ENCODE peak calls at places on chromosomes 1 and 21, in six cellular contexts. One of them, this sample, is unnamed.

GRCh38 chr1:149995927-149996326 is 14.6 kb downstream of the OTUD7B start:
- DNase-seq in sigmoid colon: no peak
- DNase-seq in brain pericyte: no peak
- DNase-seq in activated naive CD4-positive, alpha-beta T cell treated with anti-CD3 and anti-CD28 coated beads, Interleukin-2, amount 50 U/mL, for 16 hours: peak
- DNase-seq in mesendoderm: peak
- DNase-seq in fibroblast of the aortic adventitia: peak
- DNase-seq in this sample: no peak

GRCh38 chr1:153431928-153432327 is 15.6 kb downstream of the S100A7A start:
- DNase-seq in activated naive CD4-positive, alpha-beta T cell treated with anti-CD3 and anti-CD28 coated beads, Interleukin-2, amount 50 U/mL, for 16 hours: no peak
- DNase-seq in brain pericyte: no peak
- DNase-seq in fibroblast of the aortic adventitia: no peak
- DNase-seq in sigmoid colon: no peak
- DNase-seq in mesendoderm: no peak
- DNase-seq in this sample: no peak

GRCh38 chr1:203491664-203492485 is 2.1 kb upstream of the OPTC start:
- DNase-seq in mesendoderm: peak
- DNase-seq in fibroblast of the aortic adventitia: no peak
- DNase-seq in brain pericyte: no peak
- DNase-seq in activated naive CD4-positive, alpha-beta T cell treated with anti-CD3 and anti-CD28 coated beads, Interleukin-2, amount 50 U/mL, for 16 hours: no peak
- DNase-seq in sigmoid colon: no peak
- DNase-seq in this sample: no peak

GRCh38 chr1:161735837-161736236 is 13.7 kb upstream of the DUSP12 start:
- DNase-seq in fibroblast of the aortic adventitia: no peak
- DNase-seq in sigmoid colon: no peak
- DNase-seq in brain pericyte: no peak
- DNase-seq in mesendoderm: no peak
- DNase-seq in activated naive CD4-positive, alpha-beta T cell treated with anti-CD3 and anti-CD28 coated beads, Interleukin-2, amount 50 U/mL, for 16 hours: no peak
- DNase-seq in this sample: no peak

GRCh38 chr1:20584890-20585289 is 4.0 kb upstream of the CDA start:
- DNase-seq in brain pericyte: no peak
- DNase-seq in activated naive CD4-positive, alpha-beta T cell treated with anti-CD3 and anti-CD28 coated beads, Interleukin-2, amount 50 U/mL, for 16 hours: no peak
- DNase-seq in fibroblast of the aortic adventitia: peak
- DNase-seq in sigmoid colon: no peak
- DNase-seq in mesendoderm: peak
- DNase-seq in this sample: no peak

GRCh38 chr1:212614398-212615091 is 6.0 kb downstream of the ATF3 start:
- DNase-seq in fibroblast of the aortic adventitia: no peak
- DNase-seq in sigmoid colon: no peak
- DNase-seq in brain pericyte: no peak
- DNase-seq in mesendoderm: no peak
- DNase-seq in activated naive CD4-positive, alpha-beta T cell treated with anti-CD3 and anti-CD28 coated beads, Interleukin-2, amount 50 U/mL, for 16 hours: no peak
- DNase-seq in this sample: no peak

GRCh38 chr1:33429846-33430750 is 797 bp downstream of the PHC2 start:
- DNase-seq in fibroblast of the aortic adventitia: no peak
- DNase-seq in mesendoderm: peak
- DNase-seq in brain pericyte: no peak
- DNase-seq in activated naive CD4-positive, alpha-beta T cell treated with anti-CD3 and anti-CD28 coated beads, Interleukin-2, amount 50 U/mL, for 16 hours: peak
- DNase-seq in sigmoid colon: peak
- DNase-seq in this sample: no peak

GRCh38 chr1:200977071-200977754 is 46.3 kb downstream of the KIF21B start:
- DNase-seq in brain pericyte: no peak
- DNase-seq in fibroblast of the aortic adventitia: no peak
- DNase-seq in mesendoderm: no peak
- DNase-seq in sigmoid colon: no peak
- DNase-seq in activated naive CD4-positive, alpha-beta T cell treated with anti-CD3 and anti-CD28 coated beads, Interleukin-2, amount 50 U/mL, for 16 hours: no peak
- DNase-seq in this sample: no peak

GRCh38 chr1:155938220-155938627 is 3.2 kb upstream of the RXFP4 start:
- DNase-seq in activated naive CD4-positive, alpha-beta T cell treated with anti-CD3 and anti-CD28 coated beads, Interleukin-2, amount 50 U/mL, for 16 hours: no peak
- DNase-seq in sigmoid colon: no peak
- DNase-seq in mesendoderm: peak
- DNase-seq in fibroblast of the aortic adventitia: peak
- DNase-seq in brain pericyte: no peak
- DNase-seq in this sample: peak

GRCh38 chr1:86502721-86503430 is 34.1 kb downstream of the CLCA1 start:
- DNase-seq in brain pericyte: no peak
- DNase-seq in fibroblast of the aortic adventitia: peak
- DNase-seq in sigmoid colon: no peak
- DNase-seq in activated naive CD4-positive, alpha-beta T cell treated with anti-CD3 and anti-CD28 coated beads, Interleukin-2, amount 50 U/mL, for 16 hours: no peak
- DNase-seq in mesendoderm: peak
- DNase-seq in this sample: no peak

GRCh38 chr1:204295666-204296065 is 64.1 kb downstream of the PLEKHA6 start:
- DNase-seq in brain pericyte: no peak
- DNase-seq in activated naive CD4-positive, alpha-beta T cell treated with anti-CD3 and anti-CD28 coated beads, Interleukin-2, amount 50 U/mL, for 16 hours: no peak
- DNase-seq in mesendoderm: no peak
- DNase-seq in sigmoid colon: no peak
- DNase-seq in fibroblast of the aortic adventitia: peak
- DNase-seq in this sample: no peak

GRCh38 chr1:162951553-162952315 is 90.8 kb upstream of the CCDC190 start:
- DNase-seq in sigmoid colon: no peak
- DNase-seq in fibroblast of the aortic adventitia: peak
- DNase-seq in brain pericyte: no peak
- DNase-seq in mesendoderm: no peak
- DNase-seq in activated naive CD4-positive, alpha-beta T cell treated with anti-CD3 and anti-CD28 coated beads, Interleukin-2, amount 50 U/mL, for 16 hours: no peak
- DNase-seq in this sample: no peak

GRCh38 chr1:35675773-35676172 is 34.4 kb upstream of the PSMB2 start:
- DNase-seq in fibroblast of the aortic adventitia: no peak
- DNase-seq in activated naive CD4-positive, alpha-beta T cell treated with anti-CD3 and anti-CD28 coated beads, Interleukin-2, amount 50 U/mL, for 16 hours: no peak
- DNase-seq in brain pericyte: no peak
- DNase-seq in sigmoid colon: no peak
- DNase-seq in mesendoderm: no peak
- DNase-seq in this sample: no peak

GRCh38 chr1:8152731-8153702 is 126.9 kb upstream of the ERRFI1 start:
- DNase-seq in brain pericyte: no peak
- DNase-seq in activated naive CD4-positive, alpha-beta T cell treated with anti-CD3 and anti-CD28 coated beads, Interleukin-2, amount 50 U/mL, for 16 hours: peak
- DNase-seq in fibroblast of the aortic adventitia: no peak
- DNase-seq in sigmoid colon: no peak
- DNase-seq in mesendoderm: no peak
- DNase-seq in this sample: no peak

GRCh38 chr1:170010443-170010842 is 64.1 kb downstream of the KIFAP3 start:
- DNase-seq in sigmoid colon: no peak
- DNase-seq in activated naive CD4-positive, alpha-beta T cell treated with anti-CD3 and anti-CD28 coated beads, Interleukin-2, amount 50 U/mL, for 16 hours: peak
- DNase-seq in mesendoderm: peak
- DNase-seq in brain pericyte: no peak
- DNase-seq in fibroblast of the aortic adventitia: peak
- DNase-seq in this sample: no peak

GRCh38 chr1:176820292-176821056 is 344.0 kb downstream of the ASTN1 start:
- DNase-seq in brain pericyte: no peak
- DNase-seq in activated naive CD4-positive, alpha-beta T cell treated with anti-CD3 and anti-CD28 coated beads, Interleukin-2, amount 50 U/mL, for 16 hours: no peak
- DNase-seq in sigmoid colon: no peak
- DNase-seq in mesendoderm: no peak
- DNase-seq in fibroblast of the aortic adventitia: no peak
- DNase-seq in this sample: no peak

GRCh38 chr1:172449585-172450523 is 6.0 kb upstream of the PIGC start:
- DNase-seq in sigmoid colon: peak
- DNase-seq in activated naive CD4-positive, alpha-beta T cell treated with anti-CD3 and anti-CD28 coated beads, Interleukin-2, amount 50 U/mL, for 16 hours: no peak
- DNase-seq in fibroblast of the aortic adventitia: peak
- DNase-seq in mesendoderm: peak
- DNase-seq in brain pericyte: no peak
- DNase-seq in this sample: no peak

GRCh38 chr1:54125671-54126070 is 27.1 kb downstream of the CDCP2 start:
- DNase-seq in sigmoid colon: no peak
- DNase-seq in fibroblast of the aortic adventitia: no peak
- DNase-seq in activated naive CD4-positive, alpha-beta T cell treated with anti-CD3 and anti-CD28 coated beads, Interleukin-2, amount 50 U/mL, for 16 hours: no peak
- DNase-seq in mesendoderm: peak
- DNase-seq in brain pericyte: no peak
- DNase-seq in this sample: no peak

GRCh38 chr1:145846191-145846590 is 761 bp downstream of the NUDT17 start:
- DNase-seq in activated naive CD4-positive, alpha-beta T cell treated with anti-CD3 and anti-CD28 coated beads, Interleukin-2, amount 50 U/mL, for 16 hours: peak
- DNase-seq in brain pericyte: no peak
- DNase-seq in fibroblast of the aortic adventitia: peak
- DNase-seq in mesendoderm: peak
- DNase-seq in sigmoid colon: no peak
- DNase-seq in this sample: no peak

GRCh38 chr1:157025856-157026255 is 19.7 kb downstream of the ARHGEF11 start:
- DNase-seq in activated naive CD4-positive, alpha-beta T cell treated with anti-CD3 and anti-CD28 coated beads, Interleukin-2, amount 50 U/mL, for 16 hours: no peak
- DNase-seq in fibroblast of the aortic adventitia: peak
- DNase-seq in sigmoid colon: no peak
- DNase-seq in brain pericyte: no peak
- DNase-seq in mesendoderm: no peak
- DNase-seq in this sample: no peak

GRCh38 chr1:156992215-156992614 is 53.3 kb downstream of the ARHGEF11 start:
- DNase-seq in sigmoid colon: no peak
- DNase-seq in fibroblast of the aortic adventitia: no peak
- DNase-seq in activated naive CD4-positive, alpha-beta T cell treated with anti-CD3 and anti-CD28 coated beads, Interleukin-2, amount 50 U/mL, for 16 hours: no peak
- DNase-seq in mesendoderm: no peak
- DNase-seq in brain pericyte: no peak
- DNase-seq in this sample: no peak

GRCh38 chr1:13407811-13408210 is 2.4 kb upstream of the PRAMEF20 start:
- DNase-seq in fibroblast of the aortic adventitia: no peak
- DNase-seq in sigmoid colon: no peak
- DNase-seq in mesendoderm: no peak
- DNase-seq in activated naive CD4-positive, alpha-beta T cell treated with anti-CD3 and anti-CD28 coated beads, Interleukin-2, amount 50 U/mL, for 16 hours: no peak
- DNase-seq in brain pericyte: no peak
- DNase-seq in this sample: no peak

GRCh38 chr21:46227811-46228344 is 696 bp downstream of the LSS start:
- DNase-seq in activated naive CD4-positive, alpha-beta T cell treated with anti-CD3 and anti-CD28 coated beads, Interleukin-2, amount 50 U/mL, for 16 hours: no peak
- DNase-seq in fibroblast of the aortic adventitia: peak
- DNase-seq in sigmoid colon: peak
- DNase-seq in mesendoderm: peak
- DNase-seq in brain pericyte: no peak
- DNase-seq in this sample: no peak

GRCh38 chr1:28914228-28915035 is at the start of gene EPB41:
- DNase-seq in mesendoderm: peak
- DNase-seq in fibroblast of the aortic adventitia: peak
- DNase-seq in brain pericyte: peak
- DNase-seq in sigmoid colon: peak
- DNase-seq in activated naive CD4-positive, alpha-beta T cell treated with anti-CD3 and anti-CD28 coated beads, Interleukin-2, amount 50 U/mL, for 16 hours: peak
- DNase-seq in this sample: peak

GRCh38 chr1:193104496-193104905 is 713 bp downstream of the GLRX2 start:
- DNase-seq in activated naive CD4-positive, alpha-beta T cell treated with anti-CD3 and anti-CD28 coated beads, Interleukin-2, amount 50 U/mL, for 16 hours: peak
- DNase-seq in fibroblast of the aortic adventitia: no peak
- DNase-seq in mesendoderm: peak
- DNase-seq in sigmoid colon: peak
- DNase-seq in brain pericyte: no peak
- DNase-seq in this sample: no peak

GRCh38 chr1:171984850-171985485 is 143.7 kb downstream of the DNM3 start:
- DNase-seq in fibroblast of the aortic adventitia: peak
- DNase-seq in brain pericyte: no peak
- DNase-seq in mesendoderm: peak
- DNase-seq in sigmoid colon: no peak
- DNase-seq in activated naive CD4-positive, alpha-beta T cell treated with anti-CD3 and anti-CD28 coated beads, Interleukin-2, amount 50 U/mL, for 16 hours: no peak
- DNase-seq in this sample: no peak

GRCh38 chr1:223887724-223888428 is 42.1 kb upstream of the TP53BP2 start:
- DNase-seq in mesendoderm: no peak
- DNase-seq in fibroblast of the aortic adventitia: peak
- DNase-seq in brain pericyte: peak
- DNase-seq in activated naive CD4-positive, alpha-beta T cell treated with anti-CD3 and anti-CD28 coated beads, Interleukin-2, amount 50 U/mL, for 16 hours: no peak
- DNase-seq in sigmoid colon: no peak
- DNase-seq in this sample: no peak

GRCh38 chr1:28144203-28145135 is 32.0 kb downstream of the PTAFR start:
- DNase-seq in fibroblast of the aortic adventitia: peak
- DNase-seq in brain pericyte: no peak
- DNase-seq in activated naive CD4-positive, alpha-beta T cell treated with anti-CD3 and anti-CD28 coated beads, Interleukin-2, amount 50 U/mL, for 16 hours: no peak
- DNase-seq in sigmoid colon: no peak
- DNase-seq in mesendoderm: peak
- DNase-seq in this sample: no peak